ENCODE peak calls at places on chromosomes 2 and 18, in five cellular contexts. G, C, D, E and Q are unnamed samples.

GRCh38 chr2:96815326-96816126 is 542 bp upstream of the CNNM3 start:
- DNase-seq in E (peak; percentile 34), G (no peak), C (peak; percentile 46), D (peak; percentile 57), Q (peak; percentile 95)

GRCh38 chr2:218879881-218880748 is 537 bp upstream of the WNT10A start:
- DNase-seq in E (peak; percentile 89), C (no peak), D (no peak), G (peak; percentile 37), Q (no peak)

GRCh38 chr2:136207030-136207623 is 89.2 kb upstream of the CXCR4 start:
- DNase-seq in C (no peak), G (no peak), E (peak; percentile 96), D (no peak), Q (no peak)

GRCh38 chr2:205024822-205025518 is 479.7 kb downstream of the PARD3B start:
- DNase-seq in G (peak; percentile 46), E (no peak), C (no peak), D (peak; percentile 94), Q (peak; percentile 45)

GRCh38 chr2:177873915-177874314 is 198.7 kb downstream of the PDE11A start:
- DNase-seq in C (no peak), D (no peak), E (no peak), G (no peak), Q (no peak)

GRCh38 chr2:240576436-240577205 is 8.3 kb downstream of the RNPEPL1 start:
- DNase-seq in D (no peak), E (no peak), G (no peak), C (no peak), Q (no peak)

GRCh38 chr18:39485696-39486095 is 1920.1 kb upstream of the CELF4 start:
- DNase-seq in E (no peak), C (no peak), G (no peak), D (no peak), Q (no peak)

GRCh38 chr2:235958631-235959395 is 209.4 kb downstream of the GBX2 start:
- DNase-seq in E (no peak), D (no peak), C (no peak), G (no peak), Q (peak; percentile 91)

GRCh38 chr18:5051207-5051606 is 145.8 kb downstream of the AKAIN1 start:
- DNase-seq in G (no peak), E (no peak), D (no peak), C (no peak), Q (no peak)

GRCh38 chr18:13562494-13563029 is 163.8 kb downstream of the FAM210A start:
- DNase-seq in G (no peak), C (no peak), D (no peak), E (peak; percentile 37), Q (no peak)

GRCh38 chr2:16718551-16719404 is 53.1 kb upstream of the CYRIA start:
- DNase-seq in G (no peak), E (no peak), D (no peak), C (no peak), Q (no peak)

GRCh38 chr2:221553333-221553732 is 18.8 kb downstream of the EPHA4 start:
- DNase-seq in C (peak; percentile 68), E (no peak), D (no peak), G (no peak), Q (no peak)

GRCh38 chr18:67199993-67200617 is 316.4 kb downstream of the DSEL start:
- DNase-seq in D (peak; percentile 78), E (peak; percentile 16), C (peak; percentile 60), G (no peak), Q (peak; percentile 45)

GRCh38 chr2:191582355-191582754 is 95.6 kb upstream of the NABP1 start:
- DNase-seq in C (no peak), D (peak; percentile 46), G (no peak), E (no peak), Q (peak; percentile 5)

GRCh38 chr18:55402731-55403405 is 185.1 kb downstream of the TCF4 start:
- DNase-seq in G (no peak), C (no peak), D (peak; percentile 60), E (no peak), Q (no peak)

GRCh38 chr2:171404258-171404657 is 29.5 kb downstream of the METTL8 start:
- DNase-seq in C (no peak), G (no peak), E (no peak), D (no peak), Q (no peak)

GRCh38 chr2:37812414-37812813 is 112.7 kb upstream of the RMDN2 start:
- DNase-seq in G (no peak), E (peak; percentile 10), C (no peak), D (no peak), Q (no peak)

GRCh38 chr2:17814601-17815000 is 1.7 kb upstream of the MSGN1 start:
- DNase-seq in E (no peak), C (no peak), D (no peak), G (no peak), Q (no peak)

GRCh38 chr2:17815466-17816184 is 635 bp upstream of the MSGN1 start:
- DNase-seq in G (no peak), D (no peak), C (peak; percentile 35), E (no peak), Q (no peak)

GRCh38 chr2:17813742-17814458 is 2.4 kb upstream of the MSGN1 start:
- DNase-seq in C (no peak), G (no peak), E (peak; percentile 84), D (no peak), Q (peak; percentile 87)

GRCh38 chr2:17818235-17818634 is 2.0 kb downstream of the MSGN1 start:
- DNase-seq in E (no peak), G (no peak), C (no peak), D (no peak), Q (no peak)

DNA sequence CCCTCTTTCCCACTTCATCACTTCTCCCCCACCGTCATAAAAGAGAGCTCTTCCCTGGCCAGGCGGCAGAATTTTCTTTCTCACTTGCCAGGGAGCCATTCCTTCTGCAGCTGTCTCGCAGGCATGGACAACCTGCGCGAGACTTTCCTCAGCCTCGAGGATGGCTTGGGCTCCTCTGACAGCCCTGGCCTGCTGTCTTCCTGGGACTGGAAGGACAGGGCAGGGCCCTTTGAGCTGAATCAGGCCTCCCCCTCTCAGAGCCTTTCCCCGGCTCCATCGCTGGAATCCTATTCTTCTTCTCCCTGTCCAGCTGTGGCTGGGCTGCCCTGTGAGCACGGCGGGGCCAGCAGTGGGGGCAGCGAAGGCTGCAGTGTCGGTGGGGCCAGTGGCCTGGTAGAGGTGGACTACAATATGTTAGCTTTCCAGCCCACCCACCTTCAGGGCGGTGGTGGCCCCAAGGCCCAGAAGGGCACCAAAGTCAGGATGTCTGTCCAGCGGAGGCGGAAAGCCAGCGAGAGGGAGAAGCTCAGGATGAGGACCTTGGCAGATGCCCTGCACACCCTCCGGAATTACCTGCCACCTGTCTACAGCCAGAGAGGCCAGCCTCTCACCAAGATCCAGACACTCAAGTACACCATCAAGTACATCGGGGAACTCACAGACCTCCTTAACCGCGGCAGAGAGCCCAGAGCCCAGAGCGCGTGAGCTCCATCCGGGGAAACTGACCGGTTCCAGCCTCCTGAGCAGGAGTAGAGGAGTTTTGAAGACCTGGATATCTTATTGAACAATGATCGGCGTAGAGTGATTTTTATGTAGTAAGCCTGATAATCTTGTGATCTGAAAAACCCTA is at the start of gene MSGN1:
- DNase-seq in E (no peak), G (no peak), C (peak; percentile 29), D (no peak), Q (no peak)
- H2AFZ ChIP-seq in E (no peak within 1 kb of the TSS), G (no peak within 1 kb of the TSS), C (peak within 1 kb of the TSS; percentile 52), D (no peak within 1 kb of the TSS), Q (no peak within 1 kb of the TSS)

GRCh38 chr2:237674731-237675276 is 47.4 kb downstream of the LRRFIP1 start:
- DNase-seq in G (no peak), C (peak; percentile 54), E (peak; percentile 86), D (peak; percentile 80), Q (peak; percentile 94)

GRCh38 chr2:237670641-237671040 is 43.3 kb downstream of the LRRFIP1 start:
- DNase-seq in E (no peak), G (no peak), C (no peak), D (no peak), Q (no peak)

GRCh38 chr2:237673130-237673921 is 45.9 kb downstream of the LRRFIP1 start:
- DNase-seq in D (peak; percentile 79), E (peak; percentile 84), G (peak; percentile 46), C (peak; percentile 84), Q (peak; percentile 65)

GRCh38 chr2:237671466-237672173 is 44.2 kb downstream of the LRRFIP1 start:
- DNase-seq in E (no peak), D (no peak), G (no peak), C (no peak), Q (no peak)

GRCh38 chr2:237672731-237673129 is 45.3 kb downstream of the LRRFIP1 start:
- DNase-seq in C (no peak), G (no peak), E (no peak), D (no peak), Q (no peak)
- H3K4me1 ChIP-seq in C (peaks cover 19% of the 10 kb centered on the region), G (peaks cover 10% of the 10 kb centered on the region), E (peaks cover 100% of the 10 kb centered on the region), D (peaks cover 26% of the 10 kb centered on the region), Q (peaks cover 47% of the 10 kb centered on the region)

DNA sequence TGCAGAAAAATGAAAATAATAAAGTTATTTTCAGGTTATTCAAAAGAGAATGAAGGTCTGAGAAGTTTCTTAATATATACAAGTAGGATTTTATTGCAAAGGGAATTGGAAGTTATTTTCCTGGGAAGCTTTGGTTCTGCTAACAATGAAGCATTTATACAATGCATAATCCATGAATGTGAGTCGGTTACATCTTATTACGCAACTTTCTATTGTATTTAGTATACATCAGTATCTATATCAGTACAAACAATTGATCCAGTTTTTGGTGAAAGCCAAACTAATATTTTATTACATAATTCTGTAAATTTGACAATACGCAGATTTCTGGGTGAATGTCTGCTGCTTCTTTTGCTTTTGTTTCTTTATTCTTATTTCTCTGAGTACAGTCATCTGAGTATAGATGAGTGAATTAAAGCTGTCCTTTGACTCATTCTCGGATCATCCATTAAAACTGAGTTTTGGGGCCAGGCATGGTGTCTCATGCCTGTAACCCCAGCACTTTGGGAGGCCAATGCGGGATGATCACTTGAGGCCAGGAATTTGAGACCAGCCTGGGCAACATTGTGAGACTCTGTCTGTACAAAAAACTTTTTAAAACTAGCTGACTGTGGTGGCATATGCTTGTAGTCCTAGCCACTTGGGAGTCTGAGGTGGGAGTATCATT is 108.5 kb downstream of the SOCS6 start:
- DNase-seq in C (no peak), E (no peak), D (no peak), G (no peak), Q (peak; percentile 84)
- H2AFZ ChIP-seq in C (no peak overlapping the region), E (no peak overlapping the region), D (no peak overlapping the region), G (no peak overlapping the region), Q (peak overlapping the region; percentile 42)

GRCh38 chr2:233994191-233994590 is 56.3 kb upstream of the SPP2 start:
- DNase-seq in D (no peak), G (no peak), C (no peak), E (no peak), Q (no peak)

GRCh38 chr2:233992481-233993217 is 57.9 kb upstream of the SPP2 start:
- DNase-seq in G (no peak), D (no peak), C (no peak), E (no peak), Q (no peak)

GRCh38 chr2:233988581-233988980 is 61.9 kb upstream of the SPP2 start:
- DNase-seq in D (no peak), G (no peak), C (no peak), E (no peak), Q (no peak)

GRCh38 chr2:233989221-233989620 is 61.3 kb upstream of the SPP2 start:
- DNase-seq in E (no peak), D (no peak), G (no peak), C (no peak), Q (no peak)

DNA sequence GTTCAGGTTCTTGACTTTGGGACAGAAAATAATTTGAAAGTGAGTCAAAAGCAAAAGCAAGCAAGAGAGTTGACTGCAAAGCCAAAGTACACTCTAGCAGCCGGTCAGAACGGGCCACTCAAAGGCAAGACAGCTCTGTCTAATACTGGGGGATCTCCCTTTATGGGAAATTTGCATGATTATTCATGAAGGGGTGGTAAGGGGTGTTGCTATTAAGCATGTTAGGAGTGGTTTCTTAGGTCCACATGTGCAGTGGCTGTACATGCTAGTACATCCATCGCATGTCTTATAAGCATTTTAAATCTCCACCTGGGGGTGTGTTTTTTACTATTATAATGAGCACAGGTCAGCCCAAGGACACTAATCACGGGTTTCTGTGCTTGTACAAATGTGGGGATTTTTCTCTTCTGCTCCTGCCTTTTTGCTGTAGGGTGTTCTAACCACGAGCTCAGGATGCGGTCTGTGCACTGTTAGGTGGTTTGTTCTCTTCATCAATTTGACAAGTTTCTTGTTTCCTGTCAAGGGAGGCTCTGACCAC is 60.2 kb upstream of the SPP2 start:
- DNase-seq in E (no peak), C (no peak), G (no peak), D (no peak), Q (no peak)
- H3K4me1 ChIP-seq in E (no peaks in the 10 kb centered on the region), C (no peaks in the 10 kb centered on the region), G (no peaks in the 10 kb centered on the region), D (no peaks in the 10 kb centered on the region), Q (no peaks in the 10 kb centered on the region)